ENCODE peak calls at places on chromosomes 2 and 18, in five cellular contexts. C is choroid plexus epithelial cell, O is GM20000, V is A172, T is RPMI8226. J is an unnamed sample.

GRCh38 chr2:5227062-5227699 is 465.0 kb upstream of the SOX11 start:
- DNase-seq in C (peak; percentile 84), O (no peak), V (peak; percentile 52), T (no peak), J (peak; percentile 44)

GRCh38 chr2:2705871-2706270 is 374.8 kb upstream of the MYT1L start:
- DNase-seq in C (no peak), O (no peak), V (no peak), T (no peak), J (no peak)

GRCh38 chr2:102080451-102081054 is 62.0 kb upstream of the IL1R1 start:
- DNase-seq in C (peak; percentile 69), O (no peak), V (no peak), T (no peak), J (peak; percentile 69)

GRCh38 chr2:56376699-56377665 is 193.2 kb downstream of the CCDC85A start:
- DNase-seq in C (no peak), O (no peak), V (peak; percentile 5), T (no peak), J (peak; percentile 1)

GRCh38 chr18:9870431-9871023 is 15.2 kb upstream of the TXNDC2 start:
- DNase-seq in C (no peak), O (no peak), V (no peak), T (no peak), J (no peak)

GRCh38 chr2:137964066-137964858 is at the start of gene HNMT:
- DNase-seq in C (peak; percentile 90), O (no peak), V (peak; percentile 82), T (no peak), J (peak; percentile 50)

GRCh38 chr2:9846554-9846953 is 3.3 kb downstream of the TAF1B start:
- DNase-seq in C (peak; percentile 50), O (no peak), V (peak; percentile 71), T (no peak), J (no peak)

GRCh38 chr2:195352581-195352980 is 304.4 kb upstream of the SLC39A10 start:
- DNase-seq in C (no peak), O (no peak), V (no peak), T (no peak), J (no peak)

GRCh38 chr2:147623328-147623727 is 221.5 kb upstream of the ACVR2A start:
- DNase-seq in C (no peak), O (peak; percentile 10), V (peak; percentile 38), T (no peak), J (no peak)

GRCh38 chr2:127093648-127094210 is 13.2 kb downstream of the BIN1 start:
- DNase-seq in C (no peak), O (no peak), V (no peak), T (no peak), J (no peak)

J was measured in astrocyte of the spinal cord.